ENCODE peak calls at places on chromosomes 1 and 21, in nine cellular contexts. One of them, this sample, is unnamed.

GRCh38 chr21:43970551-43970950 is 41.6 kb upstream of the TRAPPC10 start:
- DNase-seq in left lobe of liver: no peak
- DNase-seq in T-helper 1 cell: no peak
- DNase-seq in stimulated activated CD4-positive, alpha-beta T cell treated with anti-CD3 and anti-CD28 coated beads, Interleukin-1b, Interleukin-23, amount 100 ng/mL, for 1 hour: no peak
- DNase-seq in ELR: no peak
- DNase-seq in posterior cingulate gyrus: no peak
- DNase-seq in HFF-Myc: no peak
- DNase-seq in ACHN: no peak
- DNase-seq in central memory CD4-positive, alpha-beta T cell: no peak
- DNase-seq in this sample: no peak

GRCh38 chr1:40316595-40317393 is at the start of gene COL9A2:
- DNase-seq in left lobe of liver: no peak
- DNase-seq in T-helper 1 cell: peak
- DNase-seq in stimulated activated CD4-positive, alpha-beta T cell treated with anti-CD3 and anti-CD28 coated beads, Interleukin-1b, Interleukin-23, amount 100 ng/mL, for 1 hour: peak
- DNase-seq in ELR: peak
- DNase-seq in posterior cingulate gyrus: peak
- DNase-seq in HFF-Myc: no peak
- DNase-seq in ACHN: peak
- DNase-seq in central memory CD4-positive, alpha-beta T cell: peak
- DNase-seq in this sample: peak

GRCh38 chr1:182897696-182898095 is 55.3 kb downstream of the SHCBP1L start:
- DNase-seq in left lobe of liver: no peak
- DNase-seq in T-helper 1 cell: no peak
- DNase-seq in stimulated activated CD4-positive, alpha-beta T cell treated with anti-CD3 and anti-CD28 coated beads, Interleukin-1b, Interleukin-23, amount 100 ng/mL, for 1 hour: no peak
- DNase-seq in ELR: no peak
- DNase-seq in posterior cingulate gyrus: no peak
- DNase-seq in HFF-Myc: no peak
- DNase-seq in ACHN: no peak
- DNase-seq in central memory CD4-positive, alpha-beta T cell: no peak
- DNase-seq in this sample: no peak

GRCh38 chr1:17001760-17002523 is 9.8 kb downstream of the ATP13A2 start:
- DNase-seq in left lobe of liver: no peak
- DNase-seq in T-helper 1 cell: no peak
- DNase-seq in stimulated activated CD4-positive, alpha-beta T cell treated with anti-CD3 and anti-CD28 coated beads, Interleukin-1b, Interleukin-23, amount 100 ng/mL, for 1 hour: no peak
- DNase-seq in ELR: no peak
- DNase-seq in posterior cingulate gyrus: no peak
- DNase-seq in HFF-Myc: no peak
- DNase-seq in ACHN: no peak
- DNase-seq in central memory CD4-positive, alpha-beta T cell: no peak
- DNase-seq in this sample: no peak

GRCh38 chr1:244046907-244047738 is 4.0 kb upstream of the ZBTB18 start:
- DNase-seq in left lobe of liver: peak
- DNase-seq in T-helper 1 cell: no peak
- DNase-seq in stimulated activated CD4-positive, alpha-beta T cell treated with anti-CD3 and anti-CD28 coated beads, Interleukin-1b, Interleukin-23, amount 100 ng/mL, for 1 hour: no peak
- DNase-seq in ELR: peak
- DNase-seq in posterior cingulate gyrus: no peak
- DNase-seq in HFF-Myc: no peak
- DNase-seq in ACHN: peak
- DNase-seq in central memory CD4-positive, alpha-beta T cell: peak
- DNase-seq in this sample: no peak

GRCh38 chr1:94743866-94744265 is 76.3 kb upstream of the SLC44A3 start:
- DNase-seq in left lobe of liver: no peak
- DNase-seq in T-helper 1 cell: no peak
- DNase-seq in stimulated activated CD4-positive, alpha-beta T cell treated with anti-CD3 and anti-CD28 coated beads, Interleukin-1b, Interleukin-23, amount 100 ng/mL, for 1 hour: no peak
- DNase-seq in ELR: peak
- DNase-seq in posterior cingulate gyrus: no peak
- DNase-seq in HFF-Myc: peak
- DNase-seq in ACHN: no peak
- DNase-seq in central memory CD4-positive, alpha-beta T cell: no peak
- DNase-seq in this sample: no peak

GRCh38 chr1:22290611-22291010 is 147.7 kb upstream of the WNT4 start:
- DNase-seq in left lobe of liver: peak
- DNase-seq in T-helper 1 cell: no peak
- DNase-seq in stimulated activated CD4-positive, alpha-beta T cell treated with anti-CD3 and anti-CD28 coated beads, Interleukin-1b, Interleukin-23, amount 100 ng/mL, for 1 hour: no peak
- DNase-seq in ELR: no peak
- DNase-seq in posterior cingulate gyrus: peak
- DNase-seq in HFF-Myc: no peak
- DNase-seq in ACHN: no peak
- DNase-seq in central memory CD4-positive, alpha-beta T cell: no peak
- DNase-seq in this sample: no peak

GRCh38 chr1:68372487-68372886 is 77.3 kb downstream of the RPE65 start:
- DNase-seq in left lobe of liver: no peak
- DNase-seq in T-helper 1 cell: no peak
- DNase-seq in stimulated activated CD4-positive, alpha-beta T cell treated with anti-CD3 and anti-CD28 coated beads, Interleukin-1b, Interleukin-23, amount 100 ng/mL, for 1 hour: no peak
- DNase-seq in ELR: no peak
- DNase-seq in posterior cingulate gyrus: no peak
- DNase-seq in HFF-Myc: no peak
- DNase-seq in ACHN: no peak
- DNase-seq in central memory CD4-positive, alpha-beta T cell: no peak
- DNase-seq in this sample: no peak

GRCh38 chr21:41601573-41602371 is 93.8 kb upstream of the TMPRSS2 start:
- DNase-seq in left lobe of liver: no peak
- DNase-seq in T-helper 1 cell: no peak
- DNase-seq in stimulated activated CD4-positive, alpha-beta T cell treated with anti-CD3 and anti-CD28 coated beads, Interleukin-1b, Interleukin-23, amount 100 ng/mL, for 1 hour: no peak
- DNase-seq in ELR: peak
- DNase-seq in posterior cingulate gyrus: no peak
- DNase-seq in HFF-Myc: peak
- DNase-seq in ACHN: peak
- DNase-seq in central memory CD4-positive, alpha-beta T cell: no peak
- DNase-seq in this sample: no peak

GRCh38 chr1:184379111-184379752 is 7.6 kb upstream of the C1orf21 start:
- DNase-seq in left lobe of liver: no peak
- DNase-seq in T-helper 1 cell: no peak
- DNase-seq in stimulated activated CD4-positive, alpha-beta T cell treated with anti-CD3 and anti-CD28 coated beads, Interleukin-1b, Interleukin-23, amount 100 ng/mL, for 1 hour: no peak
- DNase-seq in ELR: peak
- DNase-seq in posterior cingulate gyrus: no peak
- DNase-seq in HFF-Myc: no peak
- DNase-seq in ACHN: no peak
- DNase-seq in central memory CD4-positive, alpha-beta T cell: no peak
- DNase-seq in this sample: no peak

GRCh38 chr1:43705982-43706597 is 1.2 kb upstream of the ST3GAL3 start:
- DNase-seq in left lobe of liver: no peak
- DNase-seq in T-helper 1 cell: no peak
- DNase-seq in stimulated activated CD4-positive, alpha-beta T cell treated with anti-CD3 and anti-CD28 coated beads, Interleukin-1b, Interleukin-23, amount 100 ng/mL, for 1 hour: no peak
- DNase-seq in ELR: peak
- DNase-seq in posterior cingulate gyrus: no peak
- DNase-seq in HFF-Myc: no peak
- DNase-seq in ACHN: peak
- DNase-seq in central memory CD4-positive, alpha-beta T cell: no peak
- DNase-seq in this sample: no peak

GRCh38 chr1:39105061-39105840 is 79.1 kb downstream of the NDUFS5 start:
- DNase-seq in left lobe of liver: peak
- DNase-seq in T-helper 1 cell: peak
- DNase-seq in stimulated activated CD4-positive, alpha-beta T cell treated with anti-CD3 and anti-CD28 coated beads, Interleukin-1b, Interleukin-23, amount 100 ng/mL, for 1 hour: no peak
- DNase-seq in ELR: peak
- DNase-seq in posterior cingulate gyrus: peak
- DNase-seq in HFF-Myc: no peak
- DNase-seq in ACHN: peak
- DNase-seq in central memory CD4-positive, alpha-beta T cell: peak
- DNase-seq in this sample: peak

GRCh38 chr1:214475331-214475730 is 76.1 kb downstream of the PTPN14 start:
- DNase-seq in left lobe of liver: no peak
- DNase-seq in T-helper 1 cell: no peak
- DNase-seq in stimulated activated CD4-positive, alpha-beta T cell treated with anti-CD3 and anti-CD28 coated beads, Interleukin-1b, Interleukin-23, amount 100 ng/mL, for 1 hour: no peak
- DNase-seq in ELR: no peak
- DNase-seq in posterior cingulate gyrus: no peak
- DNase-seq in HFF-Myc: no peak
- DNase-seq in ACHN: no peak
- DNase-seq in central memory CD4-positive, alpha-beta T cell: no peak
- DNase-seq in this sample: no peak

GRCh38 chr1:26378088-26378878 is 5.7 kb upstream of the ZNF683 start:
- DNase-seq in left lobe of liver: no peak
- DNase-seq in T-helper 1 cell: peak
- DNase-seq in stimulated activated CD4-positive, alpha-beta T cell treated with anti-CD3 and anti-CD28 coated beads, Interleukin-1b, Interleukin-23, amount 100 ng/mL, for 1 hour: peak
- DNase-seq in ELR: peak
- DNase-seq in posterior cingulate gyrus: no peak
- DNase-seq in HFF-Myc: peak
- DNase-seq in ACHN: peak
- DNase-seq in central memory CD4-positive, alpha-beta T cell: peak
- DNase-seq in this sample: peak

GRCh38 chr21:42484966-42485365 is 11.1 kb downstream of the RSPH1 start:
- DNase-seq in left lobe of liver: no peak
- DNase-seq in T-helper 1 cell: no peak
- DNase-seq in stimulated activated CD4-positive, alpha-beta T cell treated with anti-CD3 and anti-CD28 coated beads, Interleukin-1b, Interleukin-23, amount 100 ng/mL, for 1 hour: no peak
- DNase-seq in ELR: no peak
- DNase-seq in posterior cingulate gyrus: no peak
- DNase-seq in HFF-Myc: no peak
- DNase-seq in ACHN: no peak
- DNase-seq in central memory CD4-positive, alpha-beta T cell: no peak
- DNase-seq in this sample: no peak

GRCh38 chr1:67491280-67491679 is 61.1 kb upstream of the SERBP1 start:
- DNase-seq in left lobe of liver: no peak
- DNase-seq in T-helper 1 cell: no peak
- DNase-seq in stimulated activated CD4-positive, alpha-beta T cell treated with anti-CD3 and anti-CD28 coated beads, Interleukin-1b, Interleukin-23, amount 100 ng/mL, for 1 hour: no peak
- DNase-seq in ELR: no peak
- DNase-seq in posterior cingulate gyrus: no peak
- DNase-seq in HFF-Myc: no peak
- DNase-seq in ACHN: no peak
- DNase-seq in central memory CD4-positive, alpha-beta T cell: no peak
- DNase-seq in this sample: no peak

GRCh38 chr1:39491146-39491921 is at the start of gene BMP8A:
- DNase-seq in left lobe of liver: peak
- DNase-seq in T-helper 1 cell: peak
- DNase-seq in stimulated activated CD4-positive, alpha-beta T cell treated with anti-CD3 and anti-CD28 coated beads, Interleukin-1b, Interleukin-23, amount 100 ng/mL, for 1 hour: peak
- DNase-seq in ELR: peak
- DNase-seq in posterior cingulate gyrus: peak
- DNase-seq in HFF-Myc: no peak
- DNase-seq in ACHN: peak
- DNase-seq in central memory CD4-positive, alpha-beta T cell: peak
- DNase-seq in this sample: peak

GRCh38 chr1:58783993-58784757 is at the start of gene JUN:
- DNase-seq in left lobe of liver: peak
- DNase-seq in T-helper 1 cell: peak
- DNase-seq in stimulated activated CD4-positive, alpha-beta T cell treated with anti-CD3 and anti-CD28 coated beads, Interleukin-1b, Interleukin-23, amount 100 ng/mL, for 1 hour: peak
- DNase-seq in ELR: peak
- DNase-seq in posterior cingulate gyrus: peak
- DNase-seq in HFF-Myc: peak
- DNase-seq in ACHN: peak
- DNase-seq in central memory CD4-positive, alpha-beta T cell: peak
- DNase-seq in this sample: peak

GRCh38 chr1:204915856-204916485 is 45.3 kb downstream of the NFASC start:
- DNase-seq in left lobe of liver: no peak
- DNase-seq in T-helper 1 cell: no peak
- DNase-seq in stimulated activated CD4-positive, alpha-beta T cell treated with anti-CD3 and anti-CD28 coated beads, Interleukin-1b, Interleukin-23, amount 100 ng/mL, for 1 hour: no peak
- DNase-seq in ELR: no peak
- DNase-seq in posterior cingulate gyrus: no peak
- DNase-seq in HFF-Myc: no peak
- DNase-seq in ACHN: no peak
- DNase-seq in central memory CD4-positive, alpha-beta T cell: no peak
- DNase-seq in this sample: no peak

GRCh38 chr1:1132928-1133750 is 17.2 kb upstream of the C1orf159 start:
- DNase-seq in left lobe of liver: no peak
- DNase-seq in T-helper 1 cell: no peak
- DNase-seq in stimulated activated CD4-positive, alpha-beta T cell treated with anti-CD3 and anti-CD28 coated beads, Interleukin-1b, Interleukin-23, amount 100 ng/mL, for 1 hour: no peak
- DNase-seq in ELR: no peak
- DNase-seq in posterior cingulate gyrus: no peak
- DNase-seq in HFF-Myc: no peak
- DNase-seq in ACHN: no peak
- DNase-seq in central memory CD4-positive, alpha-beta T cell: no peak
- DNase-seq in this sample: no peak

This sample was measured in stimulated activated CD8-positive, alpha-beta memory T cell treated with anti-CD3 and anti-CD28 coated beads, Interleukin-2, amount 100 ng/mL, for 1 hour.